ENCODE peak calls at places on chromosomes 2 and 18, in five cellular contexts. K is GM12878, B is Panc1, L is K562, Y is HCT116. H is an unnamed sample.

GRCh38 chr18:46320928-46321855 is 217.0 kb downstream of the HAUS1 start:
- ATAC-seq in K (no peak), B (no peak), L (no peak), Y (no peak), H (no peak)

GRCh38 chr2:12442627-12442928 is 274.2 kb upstream of the TRIB2 start:
- ATAC-seq in K (no peak), B (peak), L (peak), Y (no peak), H (no peak)

GRCh38 chr2:10971855-10972348 is 60.2 kb downstream of the KCNF1 start:
- ATAC-seq in K (no peak), B (no peak), L (no peak), Y (no peak), H (no peak)

GRCh38 chr2:10449838-10450691 is 1.9 kb upstream of the ODC1 start:
- ATAC-seq in K (no peak), B (peak), L (no peak), Y (peak), H (no peak)

GRCh38 chr2:126729896-126730295 is 73.9 kb downstream of the GYPC start:
- ATAC-seq in K (no peak), B (peak), L (peak), Y (no peak), H (no peak)

GRCh38 chr2:151063271-151063670 is 198.4 kb downstream of the RBM43 start:
- ATAC-seq in K (no peak), B (no peak), L (no peak), Y (no peak), H (no peak)

GRCh38 chr2:69943000-69943840 is 18.2 kb downstream of the ASPRV1 start:
- ATAC-seq in K (no peak), B (no peak), L (no peak), Y (no peak), H (no peak)

GRCh38 chr2:102848366-102848839 is 86.6 kb downstream of the TMEM182 start:
- ATAC-seq in K (no peak), B (peak), L (no peak), Y (no peak), H (peak)

DNA sequence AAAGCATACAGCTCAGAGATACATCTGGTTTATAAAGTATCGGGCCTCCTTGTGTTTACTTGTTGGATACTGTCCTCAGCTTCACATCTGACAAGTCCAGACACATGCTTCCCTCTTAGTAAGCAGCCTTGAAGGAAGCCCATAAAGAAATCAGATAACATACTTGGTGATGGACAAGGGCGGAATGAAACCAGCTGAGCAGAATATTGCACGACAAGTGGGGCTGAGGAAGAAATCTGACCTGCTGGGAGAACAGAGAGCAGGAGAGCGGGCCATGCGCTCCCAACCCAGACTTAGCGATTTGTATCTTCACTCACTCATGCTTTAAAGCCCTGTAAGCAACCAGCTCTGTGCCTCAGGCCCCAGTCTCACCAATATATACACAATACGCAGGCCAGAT is 208.4 kb downstream of the CDH20 start:
- ATAC-seq in K (no peak), B (no peak), L (no peak), Y (no peak), H (no peak)
- TF ChIP-seq POLR2AphosphoS5 in K (no peak), B (no peak), L (no peak), Y (no peak), H (no peak)

GRCh38 chr2:50711714-50712113 is 320.2 kb downstream of the NRXN1 start:
- ATAC-seq in K (no peak), B (no peak), L (no peak), Y (no peak), H (no peak)

DNA sequence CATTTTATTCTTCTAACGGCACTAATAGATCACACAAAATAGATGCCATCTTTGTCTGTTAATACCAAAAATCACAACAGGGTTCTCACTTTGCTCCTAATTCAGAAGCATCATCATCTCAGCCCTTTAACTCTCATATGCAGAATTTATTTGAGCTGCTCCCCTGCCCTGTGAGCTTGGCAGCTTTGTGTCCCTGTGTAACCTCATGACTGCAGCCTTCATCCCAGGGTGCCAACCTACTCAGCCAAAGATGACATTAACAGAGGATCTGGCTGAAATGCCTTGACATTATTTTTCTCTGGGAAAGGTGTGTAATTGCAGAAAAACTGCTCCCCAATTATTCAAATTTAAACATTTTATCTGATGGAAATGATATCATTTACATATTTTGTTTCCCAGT is 319.4 kb downstream of the NRXN1 start:
- ATAC-seq in K (no peak), B (no peak), L (no peak), Y (no peak), H (no peak)
- TF ChIP-seq POLR2AphosphoS5 in K (no peak), B (no peak), L (no peak), Y (no peak), H (no peak)

DNA sequence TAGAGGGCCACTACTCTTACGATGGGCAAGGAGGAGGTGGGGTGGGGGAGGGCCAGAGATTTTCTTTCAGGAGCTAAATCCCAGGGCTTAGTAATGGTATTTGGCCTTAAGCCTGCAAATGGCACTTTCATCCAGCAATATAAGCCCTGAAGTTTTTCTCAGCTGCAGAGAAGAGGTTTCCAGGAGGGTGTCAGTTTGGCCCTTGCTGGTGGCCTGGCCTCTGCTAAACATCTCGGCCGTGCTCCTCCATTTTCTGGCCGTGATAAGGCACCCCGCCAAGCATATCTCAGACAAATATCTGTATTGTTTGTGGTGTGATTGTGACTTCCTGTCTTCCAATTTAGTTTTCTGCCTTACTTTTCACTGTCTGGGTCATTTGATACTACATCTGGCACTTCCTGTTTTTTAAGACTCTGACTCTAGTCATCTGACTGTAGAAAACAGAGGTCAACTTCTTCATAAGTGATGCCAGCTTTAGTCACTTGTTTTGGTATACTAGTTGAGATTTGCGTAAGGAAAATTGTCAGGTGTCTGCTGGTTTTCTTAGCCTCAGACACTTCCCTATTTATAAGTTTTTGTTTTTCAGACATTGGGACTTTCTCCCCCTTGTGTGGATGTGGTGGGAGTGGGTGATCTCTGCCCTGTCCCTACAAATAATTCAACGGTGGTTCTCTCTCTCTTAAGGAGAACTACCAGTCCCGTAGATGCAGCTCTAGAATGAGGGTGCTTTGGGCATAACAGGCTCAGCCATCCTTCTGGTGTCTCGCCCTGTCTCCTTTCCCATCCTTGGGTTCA is 120.8 kb upstream of the CXCR4 start:
- ATAC-seq in K (peak), B (no peak), L (no peak), Y (no peak), H (peak)
- TF ChIP-seq POLR2AphosphoS5 in K (no peak), B (no peak), L (no peak), Y (no peak), H (no peak)

DNA sequence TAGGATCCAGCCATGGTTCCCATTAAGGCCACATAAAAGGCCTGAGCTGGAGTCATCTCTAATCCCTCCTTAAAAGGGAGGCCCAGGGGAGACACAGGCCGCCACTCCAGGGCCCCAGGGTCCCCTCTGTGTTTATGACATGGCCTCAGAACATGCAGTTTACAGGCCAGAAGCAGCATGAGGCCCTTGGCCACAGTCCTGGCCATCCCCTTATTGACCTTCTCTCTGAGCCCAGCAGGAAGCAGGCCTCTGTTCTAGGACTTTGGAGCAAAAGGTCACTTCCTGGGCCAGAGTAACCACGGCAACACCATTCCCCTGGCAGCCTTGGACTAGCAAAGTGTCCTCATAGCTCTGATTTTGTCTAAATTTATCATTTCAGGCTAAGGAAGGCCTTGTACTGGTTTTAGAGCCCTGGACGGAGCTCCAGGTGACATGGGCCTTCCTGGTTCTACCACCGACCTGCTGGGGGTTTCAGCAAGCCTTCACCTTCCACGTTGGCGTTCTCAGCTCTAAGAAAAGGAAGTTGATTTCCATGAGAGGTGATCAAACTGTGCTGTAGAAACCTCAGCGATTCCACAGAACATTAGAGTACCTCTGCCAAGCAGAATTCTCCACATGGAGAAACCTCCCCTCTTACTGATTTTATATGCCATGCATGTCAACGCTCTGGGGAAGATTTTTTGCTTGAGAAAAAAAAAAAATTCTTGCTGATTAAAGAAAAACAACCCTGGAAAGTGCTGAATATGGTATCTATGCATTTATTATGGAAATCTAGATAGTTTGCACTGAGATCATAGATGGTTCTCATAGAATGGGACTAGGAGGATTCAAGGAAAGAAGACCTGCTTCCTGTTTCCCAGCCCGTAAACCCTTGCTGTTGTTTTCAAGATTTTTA is 53.7 kb downstream of the HS1BP3 start:
- ATAC-seq in K (no peak), B (no peak), L (no peak), Y (no peak), H (peak)
- TF ChIP-seq POLR2AphosphoS5 in K (no peak), B (no peak), L (no peak), Y (no peak), H (peak)

GRCh38 chr18:48902023-48902855 is 48.5 kb downstream of the SMAD7 start:
- ATAC-seq in K (no peak), B (peak), L (peak), Y (peak), H (peak)
- TF ChIP-seq POLR2AphosphoS5 in K (no peak), B (no peak), L (no peak), Y (peak), H (peak)

DNA sequence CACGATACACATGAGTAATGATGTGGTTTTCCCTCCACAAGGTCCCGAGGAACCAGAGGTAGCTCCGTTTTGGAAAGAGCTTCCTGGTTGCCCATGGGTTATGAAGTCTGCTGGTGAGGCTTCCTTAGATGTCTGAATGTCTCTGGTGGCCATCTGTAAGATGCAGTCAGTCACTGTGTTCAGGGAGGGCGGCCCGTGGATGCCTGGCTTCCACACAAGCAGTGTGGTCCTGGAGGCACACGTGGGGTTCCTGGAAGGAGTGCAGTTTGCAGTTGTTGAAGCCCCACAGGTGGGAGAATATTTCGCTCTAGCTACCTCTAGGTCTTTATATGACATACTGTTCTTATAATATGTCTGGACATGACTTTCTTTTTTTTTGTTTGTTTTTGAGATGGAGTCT is 209.0 kb downstream of the FAM210A start:
- ATAC-seq in K (no peak), B (no peak), L (no peak), Y (no peak), H (no peak)
- TF ChIP-seq POLR2AphosphoS5 in K (no peak), B (no peak), L (no peak), Y (no peak), H (no peak)